ENCODE peak calls at places on chromosome 1, in nine cellular contexts. One of them, this sample, is unnamed.

GRCh38 chr1:209800984-209801834 is 4.7 kb downstream of the IRF6 start:
- DNase-seq in upper lobe of right lung: no peak
- DNase-seq in AG04450: no peak
- DNase-seq in heart left ventricle: no peak
- DNase-seq in right lobe of liver: peak; percentile 95
- DNase-seq in fibroblast of lung: peak; percentile 66
- DNase-seq in AG04449: no peak
- DNase-seq in A549: no peak
- DNase-seq in colonic mucosa: no peak
- DNase-seq in this sample: no peak

GRCh38 chr1:1357871-1358432 is 403 bp downstream of the MXRA8 start:
- DNase-seq in colonic mucosa: no peak
- DNase-seq in upper lobe of right lung: no peak
- DNase-seq in fibroblast of lung: no peak
- DNase-seq in AG04450: no peak
- DNase-seq in A549: no peak
- DNase-seq in AG04449: no peak
- DNase-seq in right lobe of liver: no peak
- DNase-seq in heart left ventricle: no peak
- DNase-seq in this sample: no peak

GRCh38 chr1:164733070-164733469 is 174.1 kb downstream of the PBX1 start:
- DNase-seq in AG04449: no peak
- DNase-seq in right lobe of liver: no peak
- DNase-seq in A549: peak; percentile 37
- DNase-seq in fibroblast of lung: peak; percentile 88
- DNase-seq in AG04450: no peak
- DNase-seq in colonic mucosa: no peak
- DNase-seq in heart left ventricle: no peak
- DNase-seq in upper lobe of right lung: no peak
- DNase-seq in this sample: no peak

GRCh38 chr1:108585343-108585742 is 25.4 kb downstream of the EEIG2 start:
- DNase-seq in right lobe of liver: no peak
- DNase-seq in fibroblast of lung: no peak
- DNase-seq in colonic mucosa: no peak
- DNase-seq in A549: no peak
- DNase-seq in AG04449: no peak
- DNase-seq in AG04450: no peak
- DNase-seq in upper lobe of right lung: no peak
- DNase-seq in heart left ventricle: no peak
- DNase-seq in this sample: no peak

GRCh38 chr1:203089001-203089650 is 3.3 kb upstream of the MYOG start:
- DNase-seq in colonic mucosa: no peak
- DNase-seq in right lobe of liver: no peak
- DNase-seq in AG04449: no peak
- DNase-seq in upper lobe of right lung: no peak
- DNase-seq in heart left ventricle: no peak
- DNase-seq in AG04450: no peak
- DNase-seq in A549: no peak
- DNase-seq in fibroblast of lung: no peak
- DNase-seq in this sample: no peak

GRCh38 chr1:219772265-219773036 is 155.9 kb downstream of the SLC30A10 start:
- DNase-seq in colonic mucosa: no peak
- DNase-seq in right lobe of liver: no peak
- DNase-seq in A549: no peak
- DNase-seq in fibroblast of lung: no peak
- DNase-seq in AG04449: no peak
- DNase-seq in upper lobe of right lung: no peak
- DNase-seq in AG04450: no peak
- DNase-seq in heart left ventricle: no peak
- DNase-seq in this sample: no peak

GRCh38 chr1:58855351-58856165 is 71.7 kb upstream of the JUN start:
- DNase-seq in heart left ventricle: no peak
- DNase-seq in colonic mucosa: no peak
- DNase-seq in AG04450: no peak
- DNase-seq in AG04449: no peak
- DNase-seq in upper lobe of right lung: no peak
- DNase-seq in fibroblast of lung: peak; percentile 59
- DNase-seq in right lobe of liver: no peak
- DNase-seq in A549: no peak
- DNase-seq in this sample: no peak

GRCh38 chr1:55378582-55378981 is 163.4 kb upstream of the USP24 start:
- DNase-seq in AG04450: no peak
- DNase-seq in right lobe of liver: no peak
- DNase-seq in fibroblast of lung: peak; percentile 64
- DNase-seq in upper lobe of right lung: peak; percentile 65
- DNase-seq in colonic mucosa: no peak
- DNase-seq in heart left ventricle: no peak
- DNase-seq in A549: no peak
- DNase-seq in AG04449: no peak
- DNase-seq in this sample: no peak

GRCh38 chr1:9145021-9145668 is 16.2 kb upstream of the GPR157 start:
- DNase-seq in heart left ventricle: no peak
- DNase-seq in colonic mucosa: no peak
- DNase-seq in AG04450: no peak
- DNase-seq in right lobe of liver: no peak
- DNase-seq in fibroblast of lung: peak; percentile 78
- DNase-seq in A549: peak; percentile 76
- DNase-seq in upper lobe of right lung: no peak
- DNase-seq in AG04449: no peak
- DNase-seq in this sample: no peak

GRCh38 chr1:204149635-204150565 is 1.9 kb downstream of the ETNK2 start:
- DNase-seq in colonic mucosa: no peak
- DNase-seq in AG04450: no peak
- DNase-seq in right lobe of liver: peak; percentile 77
- DNase-seq in fibroblast of lung: no peak
- DNase-seq in A549: no peak
- DNase-seq in upper lobe of right lung: no peak
- DNase-seq in heart left ventricle: no peak
- DNase-seq in AG04449: no peak
- DNase-seq in this sample: no peak
- H3K4me3 ChIP-seq in colonic mucosa: no peak overlapping the region
- H3K4me3 ChIP-seq in AG04450: no peak overlapping the region
- H3K4me3 ChIP-seq in right lobe of liver: peak overlapping the region; percentile 87
- H3K4me3 ChIP-seq in fibroblast of lung: no peak overlapping the region
- H3K4me3 ChIP-seq in A549: no peak overlapping the region
- H3K4me3 ChIP-seq in upper lobe of right lung: no peak overlapping the region
- H3K4me3 ChIP-seq in heart left ventricle: no peak overlapping the region
- H3K4me3 ChIP-seq in AG04449: no peak overlapping the region
- H3K4me3 ChIP-seq in this sample: no peak overlapping the region

GRCh38 chr1:246792603-246793002 is 68.4 kb downstream of the SCCPDH start:
- DNase-seq in heart left ventricle: no peak
- DNase-seq in fibroblast of lung: no peak
- DNase-seq in right lobe of liver: no peak
- DNase-seq in AG04449: no peak
- DNase-seq in upper lobe of right lung: no peak
- DNase-seq in A549: no peak
- DNase-seq in AG04450: no peak
- DNase-seq in colonic mucosa: no peak
- DNase-seq in this sample: no peak
- TF ChIP-seq CTCF in heart left ventricle: no peak
- TF ChIP-seq CTCF in fibroblast of lung: no peak
- TF ChIP-seq CTCF in right lobe of liver: no peak
- TF ChIP-seq CTCF in AG04449: no peak
- TF ChIP-seq CTCF in upper lobe of right lung: no peak
- TF ChIP-seq CTCF in A549: no peak
- TF ChIP-seq CTCF in AG04450: no peak
- TF ChIP-seq CTCF in colonic mucosa: no peak
- TF ChIP-seq CTCF in this sample: no peak

GRCh38 chr1:32220746-32221580 is 1.2 kb downstream of the TMEM234 start:
- DNase-seq in colonic mucosa: no peak
- DNase-seq in upper lobe of right lung: no peak
- DNase-seq in heart left ventricle: no peak
- DNase-seq in AG04450: no peak
- DNase-seq in right lobe of liver: no peak
- DNase-seq in fibroblast of lung: no peak
- DNase-seq in AG04449: no peak
- DNase-seq in A549: no peak
- DNase-seq in this sample: no peak

GRCh38 chr1:32221581-32221979 is 573 bp downstream of the TMEM234 start:
- DNase-seq in AG04449: no peak
- DNase-seq in right lobe of liver: no peak
- DNase-seq in upper lobe of right lung: no peak
- DNase-seq in A549: no peak
- DNase-seq in fibroblast of lung: no peak
- DNase-seq in AG04450: no peak
- DNase-seq in heart left ventricle: no peak
- DNase-seq in colonic mucosa: no peak
- DNase-seq in this sample: no peak

GRCh38 chr1:32221980-32222751 is at the start of the genes EIF3I and TMEM234:
- DNase-seq in right lobe of liver: peak; percentile 94
- DNase-seq in A549: peak; percentile 89
- DNase-seq in AG04449: no peak
- DNase-seq in colonic mucosa: peak; percentile 95
- DNase-seq in AG04450: peak; percentile 64
- DNase-seq in fibroblast of lung: peak; percentile 91
- DNase-seq in heart left ventricle: peak; percentile 94
- DNase-seq in upper lobe of right lung: peak; percentile 95
- DNase-seq in this sample: peak; percentile 70

GRCh38 chr1:32224285-32224684 is 2.1 kb downstream of the EIF3I start:
- DNase-seq in A549: no peak
- DNase-seq in right lobe of liver: no peak
- DNase-seq in upper lobe of right lung: no peak
- DNase-seq in heart left ventricle: no peak
- DNase-seq in fibroblast of lung: no peak
- DNase-seq in AG04449: no peak
- DNase-seq in colonic mucosa: no peak
- DNase-seq in AG04450: no peak
- DNase-seq in this sample: no peak

GRCh38 chr1:32223683-32224082 is 1.5 kb downstream of the EIF3I start:
- DNase-seq in heart left ventricle: no peak
- DNase-seq in colonic mucosa: no peak
- DNase-seq in fibroblast of lung: no peak
- DNase-seq in A549: no peak
- DNase-seq in AG04449: no peak
- DNase-seq in AG04450: no peak
- DNase-seq in right lobe of liver: no peak
- DNase-seq in upper lobe of right lung: no peak
- DNase-seq in this sample: no peak
- H3K4me3 ChIP-seq in heart left ventricle: peak overlapping the region; percentile 81
- H3K4me3 ChIP-seq in colonic mucosa: no peak overlapping the region
- H3K4me3 ChIP-seq in fibroblast of lung: peak overlapping the region; percentile 16
- H3K4me3 ChIP-seq in A549: peak overlapping the region; percentile 86
- H3K4me3 ChIP-seq in AG04449: peak overlapping the region; percentile 18
- H3K4me3 ChIP-seq in AG04450: no peak overlapping the region
- H3K4me3 ChIP-seq in right lobe of liver: no peak overlapping the region
- H3K4me3 ChIP-seq in upper lobe of right lung: peak overlapping the region; percentile 92
- H3K4me3 ChIP-seq in this sample: peak overlapping the region; percentile 98

GRCh38 chr1:42925132-42925769 is 33.4 kb downstream of the SLC2A1 start:
- DNase-seq in fibroblast of lung: no peak
- DNase-seq in upper lobe of right lung: no peak
- DNase-seq in AG04449: no peak
- DNase-seq in right lobe of liver: no peak
- DNase-seq in colonic mucosa: no peak
- DNase-seq in heart left ventricle: no peak
- DNase-seq in A549: no peak
- DNase-seq in AG04450: no peak
- DNase-seq in this sample: no peak

GRCh38 chr1:42923367-42924248 is 35.1 kb downstream of the SLC2A1 start:
- DNase-seq in upper lobe of right lung: no peak
- DNase-seq in heart left ventricle: no peak
- DNase-seq in fibroblast of lung: no peak
- DNase-seq in right lobe of liver: no peak
- DNase-seq in colonic mucosa: peak; percentile 23
- DNase-seq in AG04450: no peak
- DNase-seq in AG04449: no peak
- DNase-seq in A549: no peak
- DNase-seq in this sample: no peak

GRCh38 chr1:42926235-42926869 is 32.3 kb downstream of the SLC2A1 start:
- DNase-seq in AG04450: no peak
- DNase-seq in upper lobe of right lung: peak; percentile 28
- DNase-seq in fibroblast of lung: no peak
- DNase-seq in heart left ventricle: no peak
- DNase-seq in colonic mucosa: no peak
- DNase-seq in A549: no peak
- DNase-seq in right lobe of liver: no peak
- DNase-seq in AG04449: no peak
- DNase-seq in this sample: no peak

GRCh38 chr1:42922687-42923366 is 35.8 kb downstream of the SLC2A1 start:
- DNase-seq in AG04449: no peak
- DNase-seq in AG04450: no peak
- DNase-seq in upper lobe of right lung: no peak
- DNase-seq in heart left ventricle: no peak
- DNase-seq in colonic mucosa: peak; percentile 69
- DNase-seq in fibroblast of lung: peak; percentile 71
- DNase-seq in A549: peak; percentile 73
- DNase-seq in right lobe of liver: no peak
- DNase-seq in this sample: no peak

DNA sequence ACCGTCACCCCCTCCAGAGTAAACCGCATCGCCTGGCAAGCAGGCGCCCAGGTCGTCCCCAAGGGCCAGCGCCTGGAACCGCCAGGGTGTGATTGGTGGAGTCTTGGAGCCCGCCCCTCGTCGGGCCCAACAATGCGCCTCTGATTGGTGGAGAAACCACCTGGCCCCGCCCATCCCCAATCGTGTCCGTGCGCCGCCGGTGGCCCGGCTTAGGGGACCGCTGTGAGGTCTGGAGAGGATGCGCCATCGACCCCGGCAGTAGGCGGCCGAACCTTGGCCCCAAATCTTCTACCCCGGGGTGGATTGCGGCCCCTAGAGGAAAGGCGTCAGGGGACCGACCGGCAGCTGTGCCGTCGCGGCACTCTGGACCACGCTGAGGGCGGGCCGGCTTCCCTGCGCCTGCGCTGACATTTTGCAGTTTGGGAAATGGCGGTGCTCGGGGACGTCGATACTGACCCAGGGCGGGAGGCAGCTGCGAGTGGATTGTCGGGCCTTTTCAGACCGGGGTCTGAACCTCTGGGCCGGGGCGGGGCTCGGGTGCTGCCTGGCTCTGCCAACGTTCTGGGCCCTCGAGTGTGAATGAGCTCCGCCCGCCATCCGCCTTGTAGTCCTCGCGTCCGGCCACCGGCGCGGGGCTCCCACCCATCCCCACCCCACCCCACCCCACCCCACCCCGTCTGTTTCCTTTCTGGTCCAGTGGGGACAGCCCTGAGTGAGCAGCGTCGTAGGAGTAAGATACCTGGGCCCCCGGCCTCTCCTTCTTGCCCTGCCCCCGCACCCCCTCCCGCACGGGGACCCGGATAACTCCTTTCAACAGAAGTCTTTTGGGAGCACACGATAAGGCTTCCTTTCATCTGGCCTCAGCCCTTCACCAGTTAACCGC is 34.2 kb downstream of the SLC2A1 start:
- DNase-seq in right lobe of liver: peak; percentile 93
- DNase-seq in A549: peak; percentile 78
- DNase-seq in upper lobe of right lung: peak; percentile 95
- DNase-seq in AG04449: peak; percentile 24
- DNase-seq in AG04450: peak; percentile 50
- DNase-seq in heart left ventricle: peak; percentile 97
- DNase-seq in colonic mucosa: peak; percentile 97
- DNase-seq in fibroblast of lung: peak; percentile 81
- DNase-seq in this sample: peak; percentile 59
- TF ChIP-seq CTCF in right lobe of liver: no peak
- TF ChIP-seq CTCF in A549: no peak
- TF ChIP-seq CTCF in upper lobe of right lung: peak; percentile 12
- TF ChIP-seq CTCF in AG04449: peak; percentile 7
- TF ChIP-seq CTCF in AG04450: peak; percentile 23
- TF ChIP-seq CTCF in heart left ventricle: no peak
- TF ChIP-seq CTCF in colonic mucosa: no peak
- TF ChIP-seq CTCF in fibroblast of lung: no peak
- TF ChIP-seq CTCF in this sample: no peak

GRCh38 chr1:27349784-27350672 is 8.2 kb downstream of the SYTL1 start:
- DNase-seq in AG04449: no peak
- DNase-seq in upper lobe of right lung: peak; percentile 90
- DNase-seq in AG04450: peak; percentile 37
- DNase-seq in heart left ventricle: peak; percentile 80
- DNase-seq in right lobe of liver: no peak
- DNase-seq in A549: peak; percentile 70
- DNase-seq in colonic mucosa: peak; percentile 74
- DNase-seq in fibroblast of lung: peak; percentile 78
- DNase-seq in this sample: no peak
- H3K4me3 ChIP-seq in AG04449: peak overlapping the region; percentile 49
- H3K4me3 ChIP-seq in upper lobe of right lung: peak overlapping the region; percentile 51
- H3K4me3 ChIP-seq in AG04450: peak overlapping the region; percentile 48
- H3K4me3 ChIP-seq in heart left ventricle: peak overlapping the region; percentile 56
- H3K4me3 ChIP-seq in right lobe of liver: peak overlapping the region; percentile 2
- H3K4me3 ChIP-seq in A549: peak overlapping the region; percentile 48
- H3K4me3 ChIP-seq in colonic mucosa: peak overlapping the region; percentile 51
- H3K4me3 ChIP-seq in fibroblast of lung: peak overlapping the region; percentile 21
- H3K4me3 ChIP-seq in this sample: peak overlapping the region; percentile 33